ENCODE peak calls at places on chromosomes 11 and 22, in four cellular contexts. T is NCI-H2081, H is skeletal muscle cell, D is anterior cingulate cortex. Y is an unnamed sample.

GRCh38 chr11:1749787-1750351 is 526 bp downstream of the IFITM10 start:
- DNase-seq in T (no peak), H (peak), D (no peak), Y (no peak)

GRCh38 chr11:46450846-46451470 is 59.4 kb upstream of the CHRM4 start:
- DNase-seq in T (no peak), H (peak), D (no peak), Y (no peak)

GRCh38 chr11:111541209-111542061 is 915 bp downstream of the LAYN start:
- DNase-seq in T (no peak), H (peak), D (peak), Y (no peak)

GRCh38 chr11:64019106-64020031 is 16.4 kb upstream of the FLRT1 start:
- DNase-seq in T (no peak), H (no peak), D (no peak), Y (no peak)

GRCh38 chr11:1502971-1503707 is 16.6 kb upstream of the MOB2 start:
- DNase-seq in T (no peak), H (no peak), D (peak), Y (no peak)

GRCh38 chr11:121199516-121199915 is 93.1 kb upstream of the SC5D start:
- DNase-seq in T (no peak), H (no peak), D (no peak), Y (no peak)

GRCh38 chr11:121082670-121083069 is 18.4 kb upstream of the TECTA start:
- DNase-seq in T (no peak), H (no peak), D (no peak), Y (no peak)

GRCh38 chr11:111655924-111656323 is 53.7 kb downstream of the SIK2 start:
- DNase-seq in T (no peak), H (no peak), D (no peak), Y (no peak)

GRCh38 chr11:7020183-7020917 is at the start of the genes NLRP14 and ZNF214:
- DNase-seq in T (peak), H (peak), D (peak), Y (peak)

GRCh38 chr22:36383110-36383581 is 4.6 kb downstream of the MYH9 start:
- DNase-seq in T (no peak), H (no peak), D (no peak), Y (no peak)

GRCh38 chr11:34632105-34632780 is 11.3 kb downstream of the EHF start:
- DNase-seq in T (peak), H (no peak), D (peak), Y (peak)

GRCh38 chr22:37843746-37844089 is 416 bp downstream of the ANKRD54 start:
- DNase-seq in T (no peak), H (no peak), D (peak), Y (no peak)

GRCh38 chr11:122755409-122755808 is 82.9 kb upstream of the CRTAM start:
- DNase-seq in T (no peak), H (no peak), D (no peak), Y (no peak)

GRCh38 chr11:67276821-67277230 is 10.6 kb downstream of the GRK2 start:
- DNase-seq in T (no peak), H (no peak), D (no peak), Y (no peak)

GRCh38 chr22:25057013-25057881 is 104.7 kb downstream of the KIAA1671 start:
- DNase-seq in T (peak), H (no peak), D (no peak), Y (peak)

GRCh38 chr22:27297125-27297524 is 504.4 kb downstream of the MN1 start:
- DNase-seq in T (no peak), H (no peak), D (no peak), Y (no peak)

GRCh38 chr11:126892781-126893180 is 107.8 kb downstream of the KIRREL3 start:
- DNase-seq in T (peak), H (no peak), D (no peak), Y (peak)

GRCh38 chr11:81135570-81135969 is 1598.1 kb downstream of the FAM181B start:
- DNase-seq in T (no peak), H (no peak), D (no peak), Y (no peak)

GRCh38 chr11:26191193-26191592 is 140.7 kb upstream of the ANO3 start:
- DNase-seq in T (no peak), H (no peak), D (no peak), Y (no peak)

GRCh38 chr11:18780329-18780728 is 11.3 kb downstream of the PTPN5 start:
- DNase-seq in T (no peak), H (no peak), D (no peak), Y (no peak)

GRCh38 chr11:123300874-123301695 is 106.0 kb upstream of the CLMP start:
- DNase-seq in T (no peak), H (peak), D (no peak), Y (no peak)

GRCh38 chr11:39374963-39375698 is 2084.3 kb downstream of the LRRC4C start:
- DNase-seq in T (peak), H (no peak), D (no peak), Y (no peak)

GRCh38 chr11:121152764-121153163 is 51.7 kb downstream of the TECTA start:
- DNase-seq in T (no peak), H (no peak), D (no peak), Y (peak)

GRCh38 chr11:9219572-9219971 is 45.6 kb downstream of the DENND5A start:
- DNase-seq in T (no peak), H (peak), D (no peak), Y (no peak)